ENCODE peak calls at places on chromosomes 11 and 22, in four cellular contexts. M is uterus, T is NCI-H146, U is progenitor cell of endocrine pancreas. H is an unnamed sample.

GRCh38 chr11:70826541-70826943 is 425.8 kb downstream of the SHANK2 start:
- DNase-seq in T (peak; percentile 88), M (no peak), U (no peak), H (no peak)

GRCh38 chr11:46389450-46390330 is 1.9 kb downstream of the CHRM4 start:
- DNase-seq in T (peak; percentile 74), U (peak; percentile 75), M (peak; percentile 63), H (peak; percentile 84)

GRCh38 chr11:69406060-69406459 is 75.4 kb upstream of the LINC01488 start:
- DNase-seq in M (no peak), T (no peak), U (no peak), H (no peak)

GRCh38 chr11:72641522-72641899 is 32.7 kb downstream of the PDE2A start:
- DNase-seq in T (no peak), M (no peak), U (no peak), H (no peak)

GRCh38 chr11:35951659-35952058 is 7.8 kb downstream of the LDLRAD3 start:
- DNase-seq in U (no peak), T (no peak), M (no peak), H (no peak)

GRCh38 chr22:27331526-27332281 is 469.9 kb downstream of the MN1 start:
- DNase-seq in M (no peak), U (peak; percentile 18), T (peak; percentile 8), H (peak; percentile 64)

GRCh38 chr11:66970808-66971442 is 4.2 kb upstream of the C11orf86 start:
- DNase-seq in M (peak; percentile 25), T (no peak), U (no peak), H (no peak)

GRCh38 chr11:72700026-72700610 is 25.9 kb upstream of the PDE2A start:
- DNase-seq in T (no peak), U (no peak), M (no peak), H (no peak)

H was measured in psoas muscle.